ENCODE peak calls at places on chromosomes 4 and X, in four cellular contexts. One of them, this sample, is unnamed.

GRCh38 chr4:77692847-77693432 is 87.3 kb downstream of the CXCL13 start:
- DNase-seq in lower lobe of right lung: no peak
- DNase-seq in PC-9: no peak
- DNase-seq in HCT116: no peak
- DNase-seq in this sample: no peak

GRCh38 chr4:2269206-2269531 is 7.3 kb upstream of the MXD4 start:
- DNase-seq in lower lobe of right lung: no peak
- DNase-seq in PC-9: no peak
- DNase-seq in HCT116: no peak
- DNase-seq in this sample: no peak

GRCh38 chr4:154973636-154974035 is 192.6 kb downstream of the RBM46 start:
- DNase-seq in lower lobe of right lung: no peak
- DNase-seq in PC-9: no peak
- DNase-seq in HCT116: no peak
- DNase-seq in this sample: no peak

GRCh38 chr4:141636771-141637460 is 533 bp downstream of the IL15 start:
- DNase-seq in lower lobe of right lung: peak; percentile 65
- DNase-seq in PC-9: peak; percentile 50
- DNase-seq in HCT116: peak; percentile 18
- DNase-seq in this sample: no peak

GRCh38 chr4:78569291-78569821 is 17.8 kb downstream of the ANXA3 start:
- DNase-seq in lower lobe of right lung: no peak
- DNase-seq in PC-9: peak; percentile 94
- DNase-seq in HCT116: peak; percentile 87
- DNase-seq in this sample: peak; percentile 67

GRCh38 chr4:78613522-78614311 is 62.1 kb downstream of the ANXA3 start:
- DNase-seq in lower lobe of right lung: no peak
- DNase-seq in PC-9: no peak
- DNase-seq in HCT116: no peak
- DNase-seq in this sample: no peak

GRCh38 chrX:71919436-71919835 is 8.8 kb downstream of the NHSL2 start:
- DNase-seq in lower lobe of right lung: no peak
- DNase-seq in PC-9: no peak
- DNase-seq in HCT116: no peak
- DNase-seq in this sample: no peak

GRCh38 chr4:39987505-39987904 is 9.8 kb upstream of the PDS5A start:
- DNase-seq in lower lobe of right lung: no peak
- DNase-seq in PC-9: no peak
- DNase-seq in HCT116: no peak
- DNase-seq in this sample: no peak

GRCh38 chr4:135672202-135672601 is 1470.6 kb upstream of the PABPC4L start:
- DNase-seq in lower lobe of right lung: no peak
- DNase-seq in PC-9: no peak
- DNase-seq in HCT116: no peak
- DNase-seq in this sample: no peak

GRCh38 chr4:180141734-180142133 is 2101.5 kb upstream of the TENM3 start:
- DNase-seq in lower lobe of right lung: no peak
- DNase-seq in PC-9: no peak
- DNase-seq in HCT116: no peak
- DNase-seq in this sample: no peak

GRCh38 chr4:59571805-59572430 is 1628.2 kb upstream of the ADGRL3 start:
- DNase-seq in lower lobe of right lung: no peak
- DNase-seq in PC-9: no peak
- DNase-seq in HCT116: no peak
- DNase-seq in this sample: no peak

GRCh38 chrX:42096262-42096939 is 173.0 kb upstream of the CASK start:
- DNase-seq in lower lobe of right lung: peak; percentile 58
- DNase-seq in PC-9: peak; percentile 57
- DNase-seq in HCT116: peak; percentile 2
- DNase-seq in this sample: peak; percentile 89

GRCh38 chr4:80265571-80266266 is 745 bp upstream of the FGF5 start:
- DNase-seq in lower lobe of right lung: no peak
- DNase-seq in PC-9: no peak
- DNase-seq in HCT116: no peak
- DNase-seq in this sample: peak; percentile 62

GRCh38 chrX:120603707-120604358 is at the start of gene MCTS1:
- DNase-seq in lower lobe of right lung: peak; percentile 88
- DNase-seq in PC-9: peak; percentile 98
- DNase-seq in HCT116: peak; percentile 95
- DNase-seq in this sample: peak; percentile 88

GRCh38 chrX:34859191-34859590 is 83.4 kb upstream of the FAM47B start:
- DNase-seq in lower lobe of right lung: no peak
- DNase-seq in PC-9: no peak
- DNase-seq in HCT116: no peak
- DNase-seq in this sample: no peak

GRCh38 chr4:73583661-73584060 is 36.6 kb downstream of the RASSF6 start:
- DNase-seq in lower lobe of right lung: no peak
- DNase-seq in PC-9: no peak
- DNase-seq in HCT116: no peak
- DNase-seq in this sample: no peak

GRCh38 chrX:23333842-23334535 is 660 bp upstream of the PTCHD1 start:
- DNase-seq in lower lobe of right lung: no peak
- DNase-seq in PC-9: no peak
- DNase-seq in HCT116: no peak
- DNase-seq in this sample: no peak

GRCh38 chrX:23332888-23333821 is 1.5 kb upstream of the PTCHD1 start:
- DNase-seq in lower lobe of right lung: no peak
- DNase-seq in PC-9: no peak
- DNase-seq in HCT116: no peak
- DNase-seq in this sample: no peak

GRCh38 chrX:23334536-23334870 is at the start of gene PTCHD1:
- DNase-seq in lower lobe of right lung: no peak
- DNase-seq in PC-9: no peak
- DNase-seq in HCT116: no peak
- DNase-seq in this sample: no peak

GRCh38 chrX:23332101-23332887 is 2.4 kb upstream of the PTCHD1 start:
- DNase-seq in lower lobe of right lung: no peak
- DNase-seq in PC-9: no peak
- DNase-seq in HCT116: no peak
- DNase-seq in this sample: no peak

DNA sequence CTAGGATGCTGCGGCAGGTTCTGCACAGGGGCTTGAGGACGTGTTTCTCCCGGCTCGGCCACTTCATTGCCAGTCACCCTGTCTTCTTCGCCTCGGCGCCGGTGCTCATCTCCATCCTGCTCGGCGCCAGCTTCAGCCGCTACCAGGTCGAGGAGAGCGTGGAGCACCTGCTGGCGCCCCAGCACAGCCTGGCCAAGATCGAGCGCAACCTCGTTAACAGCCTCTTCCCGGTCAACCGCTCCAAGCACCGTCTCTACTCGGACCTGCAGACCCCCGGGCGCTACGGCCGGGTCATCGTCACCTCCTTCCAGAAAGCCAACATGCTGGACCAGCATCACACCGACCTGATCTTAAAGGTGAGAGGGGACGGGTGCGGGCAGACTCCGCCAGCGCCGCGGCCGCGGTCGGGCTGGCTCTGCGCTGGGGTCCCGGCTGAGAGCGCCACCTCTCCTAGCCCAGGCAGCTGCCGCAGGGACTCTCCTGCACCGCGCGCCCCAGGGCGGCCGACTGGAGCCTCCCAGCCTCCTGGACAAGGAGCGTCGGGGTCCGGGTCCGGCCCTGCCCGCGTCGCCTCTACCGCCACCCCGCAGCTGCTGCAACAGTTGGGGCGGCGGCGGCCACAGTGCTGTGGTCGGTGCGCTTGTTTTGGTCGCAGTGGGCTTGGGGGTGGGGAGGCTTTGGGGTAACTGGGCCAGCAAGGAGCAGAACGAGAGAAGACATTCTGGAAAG is 386 bp downstream of the PTCHD1 start:
- DNase-seq in lower lobe of right lung: no peak
- DNase-seq in PC-9: no peak
- DNase-seq in HCT116: no peak
- DNase-seq in this sample: no peak
- H3K4me3 ChIP-seq in lower lobe of right lung: peak overlapping the region; percentile 11
- H3K4me3 ChIP-seq in PC-9: no peak overlapping the region
- H3K4me3 ChIP-seq in HCT116: no peak overlapping the region
- H3K4me3 ChIP-seq in this sample: peak overlapping the region; percentile 7

DNA sequence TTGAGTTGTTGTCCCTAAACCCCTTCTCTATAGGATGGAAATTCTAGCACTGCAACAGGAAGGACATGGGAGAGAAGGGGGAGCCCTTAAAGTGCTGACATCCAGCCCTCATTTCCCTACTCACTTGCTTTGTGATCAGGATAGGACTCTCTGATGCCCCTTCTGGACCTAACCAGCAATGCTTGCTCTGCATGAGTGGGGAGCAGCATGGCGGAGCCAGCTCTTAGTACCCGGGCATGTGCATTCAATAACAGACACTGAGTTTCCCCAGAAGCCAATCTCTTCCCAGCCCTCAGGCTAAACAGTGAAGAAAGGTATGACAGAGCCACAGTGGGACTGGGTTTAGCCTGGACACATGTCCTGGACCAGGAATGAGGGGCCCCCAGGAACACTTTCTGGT is 14.0 kb downstream of the SOD3 start:
- DNase-seq in lower lobe of right lung: no peak
- DNase-seq in PC-9: no peak
- DNase-seq in HCT116: no peak
- DNase-seq in this sample: no peak
- TF ChIP-seq CTCF in lower lobe of right lung: no peak
- TF ChIP-seq CTCF in PC-9: no peak
- TF ChIP-seq CTCF in HCT116: peak; percentile 30
- TF ChIP-seq CTCF in this sample: no peak

GRCh38 chr4:140497428-140497775 is 691 bp downstream of the MGAT4D start:
- DNase-seq in lower lobe of right lung: no peak
- DNase-seq in PC-9: no peak
- DNase-seq in HCT116: no peak
- DNase-seq in this sample: no peak
- H3K4me3 ChIP-seq in lower lobe of right lung: peak overlapping the region; percentile 25
- H3K4me3 ChIP-seq in PC-9: no peak overlapping the region
- H3K4me3 ChIP-seq in HCT116: no peak overlapping the region
- H3K4me3 ChIP-seq in this sample: peak overlapping the region; percentile 26

DNA sequence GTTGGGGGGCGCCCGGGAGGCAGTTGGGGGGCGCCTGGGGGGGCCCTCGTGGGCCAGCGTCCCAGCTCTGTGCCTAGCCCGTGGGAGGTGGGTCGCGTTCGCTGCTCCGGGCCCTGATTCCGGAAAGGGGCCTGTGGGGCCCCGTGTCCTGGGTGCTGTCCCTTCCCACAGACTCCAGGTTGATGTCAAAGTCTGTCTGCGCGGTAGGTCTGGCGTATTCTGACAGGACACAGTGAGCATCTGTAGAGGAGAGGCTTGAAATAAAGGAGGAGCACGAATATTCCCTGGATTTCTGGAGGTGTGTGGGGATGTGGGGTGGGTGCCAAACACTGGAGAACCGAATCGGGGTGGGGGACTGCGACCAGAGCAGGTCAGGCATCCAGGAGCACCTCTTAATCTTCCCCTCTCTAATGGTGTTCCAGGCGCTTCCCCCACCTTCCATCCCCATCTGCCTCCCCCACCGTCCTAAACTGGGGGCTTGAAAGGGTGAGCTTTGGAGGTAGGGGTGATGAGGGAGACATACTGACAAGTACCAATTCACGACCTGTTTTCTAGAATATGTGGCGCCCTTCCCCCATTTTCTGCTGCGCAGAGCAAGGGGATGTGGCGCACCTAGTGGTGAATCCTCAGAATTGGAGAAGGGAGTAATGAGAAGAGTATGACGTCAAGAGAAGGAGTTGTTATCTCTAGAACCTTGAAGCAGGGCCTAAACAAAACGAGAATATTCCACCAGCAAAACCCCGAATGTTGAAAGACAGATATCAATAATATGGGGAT is 873 bp downstream of the GPRASP1 start:
- DNase-seq in lower lobe of right lung: no peak
- DNase-seq in PC-9: no peak
- DNase-seq in HCT116: no peak
- DNase-seq in this sample: no peak
- TF ChIP-seq CTCF in lower lobe of right lung: peak; percentile 40
- TF ChIP-seq CTCF in PC-9: no peak
- TF ChIP-seq CTCF in HCT116: peak; percentile 20
- TF ChIP-seq CTCF in this sample: peak; percentile 56

DNA sequence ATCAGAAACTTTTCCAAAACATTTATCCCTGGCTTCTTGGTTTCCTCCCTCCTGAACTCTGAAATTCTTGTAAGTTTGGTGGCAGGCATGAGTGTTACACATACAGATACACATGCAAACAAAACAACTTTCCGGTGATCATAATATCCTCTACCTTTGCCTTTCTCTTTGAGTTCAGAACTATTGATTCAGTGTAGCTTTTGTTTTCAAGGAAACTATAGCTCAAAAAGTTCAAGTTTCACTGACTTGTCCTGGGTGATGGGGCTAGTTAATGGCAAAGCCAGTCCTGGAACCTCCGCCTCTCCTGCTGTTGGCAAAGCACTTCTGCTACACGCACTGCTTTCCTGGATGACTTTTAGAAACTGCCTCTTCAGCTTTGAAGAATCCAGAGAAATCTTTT is 177.3 kb upstream of the FAT1 start:
- DNase-seq in lower lobe of right lung: no peak
- DNase-seq in PC-9: no peak
- DNase-seq in HCT116: no peak
- DNase-seq in this sample: no peak
- H3K4me3 ChIP-seq in lower lobe of right lung: no peak overlapping the region
- H3K4me3 ChIP-seq in PC-9: no peak overlapping the region
- H3K4me3 ChIP-seq in HCT116: no peak overlapping the region
- H3K4me3 ChIP-seq in this sample: no peak overlapping the region

DNA sequence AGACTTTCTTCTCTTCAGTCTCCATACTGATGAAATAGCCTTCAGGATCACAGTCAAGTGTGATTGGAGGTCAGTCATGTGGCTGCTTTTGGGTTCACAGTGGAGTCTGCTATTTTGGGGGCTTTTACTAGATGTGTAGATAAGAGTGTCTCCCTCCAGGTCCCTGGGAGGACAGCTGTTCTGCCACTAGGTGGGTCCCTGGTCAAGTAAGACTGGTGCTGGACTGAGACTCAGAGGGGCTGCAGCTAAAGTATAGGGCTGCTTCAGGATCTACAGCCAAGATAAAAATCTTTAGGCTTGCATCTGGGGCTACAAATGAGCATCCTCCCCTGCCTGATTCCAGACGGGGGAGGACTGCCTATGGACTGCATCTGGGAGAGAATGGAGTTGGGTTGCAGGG is 200.7 kb upstream of the ANKRD50 start:
- DNase-seq in lower lobe of right lung: no peak
- DNase-seq in PC-9: no peak
- DNase-seq in HCT116: no peak
- DNase-seq in this sample: no peak
- TF ChIP-seq CTCF in lower lobe of right lung: no peak
- TF ChIP-seq CTCF in PC-9: no peak
- TF ChIP-seq CTCF in HCT116: no peak
- TF ChIP-seq CTCF in this sample: no peak

GRCh38 chrX:115499112-115499805 is 61.7 kb upstream of the PLS3 start:
- DNase-seq in lower lobe of right lung: no peak
- DNase-seq in PC-9: no peak
- DNase-seq in HCT116: no peak
- DNase-seq in this sample: no peak
- H3K4me3 ChIP-seq in lower lobe of right lung: no peak overlapping the region
- H3K4me3 ChIP-seq in PC-9: no peak overlapping the region
- H3K4me3 ChIP-seq in HCT116: no peak overlapping the region
- H3K4me3 ChIP-seq in this sample: no peak overlapping the region